ENCODE peak calls at places on chromosomes 13 and 19, in four cellular contexts. C is brain pericyte; A is renal cortical epithelial cell; V is stimulated activated naive CD8-positive, alpha-beta T cell treated with anti-CD3 and anti-CD28 coated beads, Interleukin-15, Interleukin-2, amounts not matched to agents 100 U/mL and 50 U/mL, for 24 hours. T is an unnamed sample.

GRCh38 chr19:46115396-46116109 is 8.9 kb downstream of the IGFL3 start:
- DNase-seq in V (peak), C (no peak), A (peak), T (no peak)

GRCh38 chr19:3369337-3370213 is 3.2 kb downstream of the NFIC start:
- DNase-seq in A (peak), V (peak), C (no peak), T (no peak)

GRCh38 chr13:92989301-92989700 is 237.3 kb upstream of the GPC6 start:
- DNase-seq in V (no peak), A (peak), C (no peak), T (no peak)

GRCh38 chr13:111186305-111186930 is 71.3 kb downstream of the ARHGEF7 start:
- DNase-seq in A (no peak), C (no peak), V (no peak), T (no peak)

GRCh38 chr13:48686810-48687209 is 33.1 kb downstream of the CYSLTR2 start:
- DNase-seq in A (no peak), V (no peak), C (no peak), T (no peak)

GRCh38 chr19:3310280-3310679 is 56.1 kb upstream of the NFIC start:
- DNase-seq in A (no peak), V (no peak), C (no peak), T (no peak)

GRCh38 chr19:18500820-18501219 is 21.1 kb downstream of the ELL start:
- DNase-seq in C (no peak), A (no peak), V (no peak), T (no peak)

GRCh38 chr13:84980571-84980970 is 818.6 kb downstream of the SLITRK6 start:
- DNase-seq in C (no peak), A (no peak), V (no peak), T (no peak)

GRCh38 chr13:111857336-111857735 is 209.6 kb upstream of the SOX1 start:
- DNase-seq in V (no peak), C (no peak), A (no peak), T (no peak)

T was measured in glomerular endothelial cell.